ENCODE peak calls at places on chromosome 19, in four cellular contexts. Y is H9, V is IMR-90, F is H1. P is an unnamed sample.
A peak's percentile ranks its signal among the peaks of the same experiment; 100 is the strongest.

GRCh38 chr19:13043285-13043684 is 48.0 kb downstream of the NFIX start:
- DNase-seq in F (no peak), V (no peak), Y (no peak), P (no peak)

GRCh38 chr19:45439569-45440258 is 16.0 kb upstream of the ERCC1 start:
- DNase-seq in Y (peak; percentile 77), V (peak; percentile 72), F (peak; percentile 95), P (peak; percentile 65)

GRCh38 chr19:38718747-38719543 is 25.3 kb downstream of the CAPN12 start:
- DNase-seq in V (no peak), F (peak; percentile 67), Y (peak; percentile 74), P (peak; percentile 69)

GRCh38 chr19:56152644-56153043 is 11.6 kb downstream of the ZNF444 start:
- DNase-seq in Y (no peak), V (no peak), F (no peak), P (no peak)

GRCh38 chr19:21789761-21790160 is 22.4 kb upstream of the ZNF100 start:
- DNase-seq in Y (no peak), V (no peak), F (no peak), P (no peak)

GRCh38 chr19:6357174-6357573 is 4.2 kb upstream of the CLPP start:
- DNase-seq in V (no peak), Y (no peak), F (no peak), P (no peak)

GRCh38 chr19:35669566-35669965 is 3.2 kb downstream of the UPK1A start:
- DNase-seq in V (no peak), Y (no peak), F (no peak), P (no peak)

GRCh38 chr19:5828661-5829566 is 10.6 kb downstream of the FUT6 start:
- DNase-seq in V (no peak), Y (peak; percentile 75), F (peak; percentile 70), P (peak; percentile 62)

GRCh38 chr19:46040952-46041500 is at the start of gene IGFL4:
- DNase-seq in V (no peak), F (no peak), Y (no peak), P (no peak)

GRCh38 chr19:41951686-41952172 is 7.4 kb downstream of the RABAC1 start:
- DNase-seq in V (peak; percentile 65), Y (peak; percentile 88), F (peak; percentile 99), P (peak; percentile 86)

GRCh38 chr19:45097776-45098520 is 5.0 kb downstream of the PPP1R37 start:
- DNase-seq in V (peak; percentile 98), F (no peak), Y (no peak), P (peak; percentile 89)

GRCh38 chr19:19568802-19569756 is 31.0 kb downstream of the CILP2 start:
- DNase-seq in V (peak; percentile 67), F (no peak), Y (no peak), P (no peak)

GRCh38 chr19:6604906-6605305 is 14.0 kb upstream of the CD70 start:
- DNase-seq in F (no peak), Y (no peak), V (no peak), P (no peak)

GRCh38 chr19:4338441-4339350 is at the start of gene STAP2:
- DNase-seq in F (peak; percentile 66), Y (peak; percentile 76), V (no peak), P (peak; percentile 51)

GRCh38 chr19:45172611-45173208 is 5.3 kb downstream of the TRAPPC6A start:
- DNase-seq in F (no peak), Y (no peak), V (no peak), P (no peak)

GRCh38 chr19:9528757-9529336 is 9.6 kb downstream of the ZNF426 start:
- DNase-seq in F (no peak), Y (no peak), V (peak; percentile 9), P (peak; percentile 71)

GRCh38 chr19:56263319-56263718 is 9.2 kb upstream of the EDDM13 start:
- DNase-seq in V (no peak), F (no peak), Y (no peak), P (no peak)

GRCh38 chr19:43780706-43781525 is at the start of gene KCNN4:
- DNase-seq in F (no peak), Y (no peak), V (peak; percentile 67), P (no peak)

DNA sequence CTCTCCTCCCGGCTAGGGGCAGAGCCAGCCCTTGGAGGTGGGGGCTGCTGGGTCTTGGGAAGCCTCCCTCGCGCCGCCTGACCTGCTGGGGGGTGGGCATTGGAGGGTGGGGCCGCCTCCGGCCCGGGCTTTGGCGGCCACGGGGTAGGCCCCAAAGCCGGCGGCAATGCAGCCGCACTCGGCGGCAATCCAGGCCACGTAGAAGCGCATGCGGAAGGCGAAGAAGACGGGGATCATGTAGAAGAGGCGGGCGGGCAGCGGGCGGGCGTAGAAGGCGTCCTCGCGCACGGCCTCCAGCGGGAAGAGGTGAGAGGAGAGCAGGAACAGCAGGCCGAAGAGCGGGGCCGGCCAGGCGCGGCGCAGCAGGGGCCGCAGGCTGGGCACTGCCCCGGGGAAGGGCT is 7.7 kb upstream of the TMC4 start:
- DNase-seq in V (no peak), Y (no peak), F (no peak), P (no peak)
- H3K56ac ChIP-seq in V (no peak overlapping the region), Y (no peak overlapping the region), F (no peak overlapping the region), P (no peak overlapping the region)

DNA sequence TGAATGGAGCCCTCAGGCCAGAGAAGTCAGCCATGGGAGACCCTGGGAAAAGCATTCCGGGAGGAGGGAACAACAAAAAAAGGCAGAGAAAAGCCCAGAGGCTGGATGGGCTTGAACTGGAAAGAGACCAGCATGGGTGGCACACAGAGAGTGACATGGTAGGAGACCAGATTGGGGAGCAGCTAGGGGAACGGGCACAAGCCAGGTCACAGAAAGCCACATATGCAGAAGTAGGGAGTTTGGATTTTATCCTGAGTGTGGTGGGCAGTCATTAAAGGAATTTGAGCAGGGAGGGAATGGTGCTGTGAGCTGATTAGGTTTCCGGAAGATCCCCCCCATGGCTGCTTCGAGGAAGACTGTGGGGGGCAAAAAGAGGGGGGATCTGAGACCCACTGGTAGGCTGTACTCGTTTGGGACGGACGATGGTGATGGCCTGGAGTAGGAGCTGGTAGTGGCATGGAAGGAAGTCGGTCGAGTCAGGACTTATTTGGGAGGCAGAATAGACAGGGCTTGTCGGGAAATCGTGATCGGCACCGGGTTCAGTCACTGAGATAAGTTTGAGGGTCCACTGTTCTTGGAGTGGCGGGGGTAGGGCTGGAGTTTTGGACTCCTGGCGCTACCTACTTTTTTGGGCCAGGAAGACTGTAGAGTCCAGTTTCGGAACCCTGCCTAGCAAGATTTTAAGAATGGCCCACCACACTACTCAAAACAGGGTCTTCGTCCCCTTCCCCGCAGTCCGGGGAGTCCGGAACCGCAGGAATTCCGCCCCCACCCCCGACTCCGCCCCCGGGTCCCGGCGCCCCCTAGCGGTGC is 949 bp downstream of the SERTAD1 start:
- DNase-seq in V (peak; percentile 13), Y (peak; percentile 48), F (peak; percentile 90), P (peak; percentile 67)
- H2BK120ac ChIP-seq in V (peak overlapping the region; percentile 76), Y (no peak overlapping the region), F (peak overlapping the region; percentile 4), P (no peak overlapping the region)

DNA sequence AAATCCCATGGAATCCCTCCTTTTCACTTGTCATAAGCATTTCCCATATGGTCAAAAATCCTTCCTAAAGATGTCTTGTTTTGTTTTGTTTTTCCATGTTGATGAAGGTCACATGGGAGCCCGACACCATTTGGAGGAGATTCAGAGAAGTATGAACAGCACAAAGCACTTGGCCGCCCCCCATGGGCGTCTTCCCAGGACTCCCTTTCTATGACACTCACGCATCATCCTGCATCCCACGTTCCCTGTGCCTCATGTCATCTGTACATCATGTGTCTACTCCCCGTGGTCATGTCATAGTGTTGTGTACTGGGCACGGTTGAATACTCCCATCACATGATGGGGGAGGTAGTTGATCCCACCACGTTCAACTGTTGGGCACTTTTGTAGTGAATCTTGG is 2.0 kb downstream of the ZSCAN1 start:
- DNase-seq in V (no peak), Y (no peak), F (no peak), P (no peak)
- H3K56ac ChIP-seq in V (no peak overlapping the region), Y (no peak overlapping the region), F (no peak overlapping the region), P (no peak overlapping the region)

DNA sequence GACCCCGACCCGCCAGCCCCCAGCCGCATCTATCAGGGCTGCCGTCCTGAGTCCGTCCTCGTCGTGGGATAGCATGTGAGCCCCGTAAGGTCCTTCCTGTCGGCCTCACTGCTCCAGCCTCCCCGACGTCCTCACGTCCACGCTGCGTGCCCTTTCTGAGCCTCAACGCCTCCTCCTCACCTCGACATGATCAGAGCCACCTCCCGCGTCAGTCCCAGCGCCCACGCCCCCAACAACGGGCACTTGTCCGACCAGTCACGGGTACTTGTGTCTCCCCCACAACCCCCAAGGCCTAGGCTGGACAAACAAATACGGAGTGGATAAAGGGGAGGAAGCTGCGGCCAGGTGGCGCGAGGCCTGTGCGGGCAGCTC is 665 bp downstream of the ZNF497 start:
- DNase-seq in F (no peak), Y (no peak), V (peak; percentile 47), P (peak; percentile 80)
- H2BK120ac ChIP-seq in F (no peak overlapping the region), Y (no peak overlapping the region), V (peak overlapping the region; percentile 32), P (no peak overlapping the region)

GRCh38 chr19:33470040-33470330 is 51.6 kb downstream of the PEPD start:
- DNase-seq in Y (no peak), V (no peak), F (no peak), P (no peak)

GRCh38 chr19:33470686-33471085 is 50.9 kb downstream of the PEPD start:
- DNase-seq in F (no peak), V (no peak), Y (peak; percentile 14), P (no peak)

GRCh38 chr19:33473644-33474305 is 47.8 kb downstream of the PEPD start:
- DNase-seq in F (no peak), V (peak; percentile 55), Y (no peak), P (no peak)

GRCh38 chr19:33471111-33471996 is 50.2 kb downstream of the PEPD start:
- DNase-seq in Y (no peak), V (no peak), F (no peak), P (no peak)

DNA sequence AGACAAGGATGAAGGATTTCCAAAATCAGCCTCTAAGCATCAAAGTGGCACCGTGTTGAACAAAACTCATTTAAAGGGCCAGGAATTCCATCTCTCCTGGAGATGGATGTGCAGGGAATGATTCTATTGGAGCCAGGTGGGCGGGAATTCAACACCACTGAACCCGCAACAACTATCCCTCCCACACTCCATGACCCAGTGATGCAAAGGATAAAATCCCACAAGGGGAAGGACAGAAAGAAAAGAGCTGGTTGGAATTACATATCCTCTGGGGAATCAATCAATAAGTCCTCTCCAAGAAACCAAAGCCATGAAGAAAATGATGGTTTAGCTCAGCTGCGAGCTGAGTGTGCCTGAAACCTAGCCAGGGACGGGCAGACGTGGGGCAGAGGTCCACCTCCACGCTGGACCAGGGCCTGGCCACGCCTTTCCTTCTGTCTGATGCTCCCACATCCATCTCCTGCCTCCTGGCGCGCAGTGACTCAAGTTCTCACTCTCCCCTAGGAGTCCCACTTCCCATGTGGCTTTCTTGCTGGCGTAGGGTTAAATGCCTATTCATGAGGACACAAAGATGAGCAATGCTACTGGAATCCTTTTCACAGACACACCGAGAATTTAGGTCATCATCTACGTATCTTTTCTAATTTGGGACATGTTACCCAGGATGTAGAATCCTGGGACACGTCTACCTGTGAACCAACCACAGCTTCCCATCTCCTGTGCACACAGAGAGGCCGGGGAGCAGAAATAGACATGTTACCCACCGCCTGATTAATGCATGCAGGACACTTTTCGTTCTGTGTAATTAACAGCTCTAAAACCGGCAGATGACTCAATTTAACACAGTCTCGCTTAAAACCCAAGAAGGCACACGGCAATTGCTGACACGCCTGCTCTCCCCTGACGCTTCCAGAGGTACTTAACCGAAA is 48.6 kb downstream of the PEPD start:
- DNase-seq in V (peak; percentile 99), Y (no peak), F (no peak), P (peak; percentile 51)
- H3K56ac ChIP-seq in V (no peak overlapping the region), Y (no peak overlapping the region), F (no peak overlapping the region), P (no peak overlapping the region)

GRCh38 chr19:47152632-47153031 is 22.0 kb downstream of the SAE1 start:
- DNase-seq in F (no peak), V (peak; percentile 47), Y (no peak), P (no peak)
- H2BK120ac ChIP-seq in F (no peak overlapping the region), V (no peak overlapping the region), Y (no peak overlapping the region), P (no peak overlapping the region)